ENCODE peak calls at places on chromosomes 2 and 18, in four cellular contexts. One of them, this sample, is unnamed.

GRCh38 chr2:232761301-232761907 is 15.0 kb downstream of the KCNJ13 start:
- DNase-seq in RPMI7951: peak; percentile 42
- DNase-seq in brain microvascular endothelial cell: peak; percentile 32
- DNase-seq in central memory CD4-positive, alpha-beta T cell: peak; percentile 33
- DNase-seq in this sample: peak; percentile 26

GRCh38 chr2:221570321-221571107 is 1.6 kb downstream of the EPHA4 start:
- DNase-seq in central memory CD4-positive, alpha-beta T cell: peak; percentile 21
- DNase-seq in brain microvascular endothelial cell: peak; percentile 6
- DNase-seq in RPMI7951: no peak
- DNase-seq in this sample: no peak

GRCh38 chr2:64777841-64778240 is 124.1 kb upstream of the SERTAD2 start:
- DNase-seq in central memory CD4-positive, alpha-beta T cell: no peak
- DNase-seq in RPMI7951: no peak
- DNase-seq in brain microvascular endothelial cell: no peak
- DNase-seq in this sample: no peak

GRCh38 chr2:120299561-120299960 is 46.4 kb upstream of the INHBB start:
- DNase-seq in RPMI7951: no peak
- DNase-seq in central memory CD4-positive, alpha-beta T cell: no peak
- DNase-seq in brain microvascular endothelial cell: peak; percentile 35
- DNase-seq in this sample: no peak

GRCh38 chr2:171210864-171211431 is 50.3 kb upstream of the TLK1 start:
- DNase-seq in RPMI7951: peak; percentile 17
- DNase-seq in central memory CD4-positive, alpha-beta T cell: peak; percentile 68
- DNase-seq in brain microvascular endothelial cell: no peak
- DNase-seq in this sample: no peak

GRCh38 chr2:216391401-216391800 is 19.1 kb upstream of the MARCHF4 start:
- DNase-seq in RPMI7951: peak; percentile 73
- DNase-seq in central memory CD4-positive, alpha-beta T cell: no peak
- DNase-seq in brain microvascular endothelial cell: peak; percentile 20
- DNase-seq in this sample: no peak

GRCh38 chr2:75500633-75501032 is 60.1 kb downstream of the EVA1A start:
- DNase-seq in central memory CD4-positive, alpha-beta T cell: no peak
- DNase-seq in RPMI7951: peak; percentile 88
- DNase-seq in brain microvascular endothelial cell: no peak
- DNase-seq in this sample: peak; percentile 70

GRCh38 chr18:49335677-49336076 is 124.8 kb downstream of the DYM start:
- DNase-seq in central memory CD4-positive, alpha-beta T cell: no peak
- DNase-seq in RPMI7951: no peak
- DNase-seq in brain microvascular endothelial cell: no peak
- DNase-seq in this sample: no peak

GRCh38 chr2:54482725-54483124 is 26.6 kb downstream of the SPTBN1 start:
- DNase-seq in central memory CD4-positive, alpha-beta T cell: no peak
- DNase-seq in brain microvascular endothelial cell: peak; percentile 72
- DNase-seq in RPMI7951: peak; percentile 97
- DNase-seq in this sample: peak; percentile 90

GRCh38 chr18:74331404-74331803 is 15.8 kb downstream of the C18orf63 start:
- DNase-seq in RPMI7951: peak; percentile 49
- DNase-seq in brain microvascular endothelial cell: peak; percentile 51
- DNase-seq in central memory CD4-positive, alpha-beta T cell: no peak
- DNase-seq in this sample: peak; percentile 33

GRCh38 chr2:40448476-40449079 is 3.3 kb downstream of the SLC8A1 start:
- DNase-seq in brain microvascular endothelial cell: peak; percentile 23
- DNase-seq in RPMI7951: peak; percentile 61
- DNase-seq in central memory CD4-positive, alpha-beta T cell: no peak
- DNase-seq in this sample: no peak

GRCh38 chr2:66839551-66840320 is 404.8 kb downstream of the MEIS1 start:
- DNase-seq in central memory CD4-positive, alpha-beta T cell: no peak
- DNase-seq in brain microvascular endothelial cell: peak; percentile 97
- DNase-seq in RPMI7951: peak; percentile 75
- DNase-seq in this sample: no peak

GRCh38 chr2:45497355-45497754 is 113.7 kb downstream of the SRBD1 start:
- DNase-seq in central memory CD4-positive, alpha-beta T cell: no peak
- DNase-seq in RPMI7951: no peak
- DNase-seq in brain microvascular endothelial cell: peak; percentile 0
- DNase-seq in this sample: no peak

GRCh38 chr2:230668184-230668938 is 44.3 kb upstream of the CAB39 start:
- DNase-seq in brain microvascular endothelial cell: no peak
- DNase-seq in central memory CD4-positive, alpha-beta T cell: no peak
- DNase-seq in RPMI7951: peak; percentile 92
- DNase-seq in this sample: no peak

GRCh38 chr2:149170911-149171310 is 132.4 kb downstream of the LYPD6B start:
- DNase-seq in brain microvascular endothelial cell: no peak
- DNase-seq in RPMI7951: no peak
- DNase-seq in central memory CD4-positive, alpha-beta T cell: no peak
- DNase-seq in this sample: no peak

GRCh38 chr2:226796012-226796839 is 3.4 kb downstream of the IRS1 start:
- DNase-seq in RPMI7951: no peak
- DNase-seq in central memory CD4-positive, alpha-beta T cell: no peak
- DNase-seq in brain microvascular endothelial cell: no peak
- DNase-seq in this sample: no peak

GRCh38 chr2:26401739-26402541 is at the start of gene DRC1:
- DNase-seq in RPMI7951: peak; percentile 83
- DNase-seq in central memory CD4-positive, alpha-beta T cell: no peak
- DNase-seq in brain microvascular endothelial cell: peak; percentile 79
- DNase-seq in this sample: peak; percentile 41

GRCh38 chr18:12460874-12461273 is 53.1 kb downstream of the PRELID3A start:
- DNase-seq in central memory CD4-positive, alpha-beta T cell: no peak
- DNase-seq in brain microvascular endothelial cell: peak; percentile 63
- DNase-seq in RPMI7951: no peak
- DNase-seq in this sample: peak; percentile 53

GRCh38 chr2:1553671-1554295 is 140.5 kb downstream of the TPO start:
- DNase-seq in RPMI7951: peak; percentile 66
- DNase-seq in central memory CD4-positive, alpha-beta T cell: no peak
- DNase-seq in brain microvascular endothelial cell: peak; percentile 69
- DNase-seq in this sample: no peak

GRCh38 chr2:7133521-7133920 is 216.3 kb downstream of the RNF144A start:
- DNase-seq in RPMI7951: no peak
- DNase-seq in brain microvascular endothelial cell: peak; percentile 45
- DNase-seq in central memory CD4-positive, alpha-beta T cell: no peak
- DNase-seq in this sample: no peak

GRCh38 chr2:237726401-237726830 is 72.2 kb upstream of the RBM44 start:
- DNase-seq in brain microvascular endothelial cell: peak; percentile 60
- DNase-seq in RPMI7951: peak; percentile 81
- DNase-seq in central memory CD4-positive, alpha-beta T cell: no peak
- DNase-seq in this sample: peak; percentile 32